ENCODE peak calls at places on chromosomes 7 and 10, in five cellular contexts. N, S, Q, J and T are unnamed samples.

GRCh38 chr7:4245866-4246470 is 436.1 kb upstream of the FOXK1 start:
- DNase-seq in J (no peak), N (no peak), S (no peak), Q (no peak), T (no peak)

GRCh38 chr10:129968020-129968861 is 4.2 kb upstream of the EBF3 start:
- DNase-seq in J (no peak), Q (no peak), S (no peak), N (no peak), T (no peak)

GRCh38 chr10:958106-958505 is 26.6 kb upstream of the LARP4B start:
- DNase-seq in N (no peak), S (no peak), J (no peak), Q (no peak), T (no peak)

GRCh38 chr7:28270536-28270935 is 89.9 kb upstream of the JAZF1 start:
- DNase-seq in S (no peak), Q (no peak), N (no peak), J (no peak), T (no peak)

GRCh38 chr7:142772051-142772450 is 1.3 kb downstream of the PRSS2 start:
- DNase-seq in J (no peak), S (no peak), Q (no peak), N (no peak), T (no peak)

GRCh38 chr7:85094046-85094720 is 92.7 kb downstream of the SEMA3D start:
- DNase-seq in J (no peak), S (peak; percentile 26), Q (no peak), N (no peak), T (no peak)

GRCh38 chr7:44145419-44145968 is 4.4 kb upstream of the MYL7 start:
- DNase-seq in S (no peak), J (peak; percentile 15), Q (no peak), N (no peak), T (no peak)

GRCh38 chr7:158011941-158012340 is 575.7 kb downstream of the PTPRN2 start:
- DNase-seq in Q (no peak), J (no peak), S (no peak), N (no peak), T (no peak)

GRCh38 chr10:119087271-119087897 is 6.8 kb upstream of the EIF3A start:
- DNase-seq in Q (no peak), S (no peak), N (no peak), J (no peak), T (no peak)

GRCh38 chr10:104028146-104028545 is 57.5 kb downstream of the COL17A1 start:
- DNase-seq in J (no peak), S (no peak), N (peak; percentile 29), Q (no peak), T (no peak)

GRCh38 chr10:97407952-97408248 is 6.8 kb upstream of the RRP12 start:
- DNase-seq in N (no peak), J (no peak), S (no peak), Q (no peak), T (no peak)

GRCh38 chr7:120588411-120588810 is 269.5 kb downstream of the TSPAN12 start:
- DNase-seq in J (no peak), S (no peak), N (no peak), Q (no peak), T (no peak)

GRCh38 chr7:32905175-32905662 is 13.7 kb upstream of the KBTBD2 start:
- DNase-seq in S (peak; percentile 47), J (peak; percentile 59), Q (no peak), N (peak; percentile 42), T (peak; percentile 59)

DNA sequence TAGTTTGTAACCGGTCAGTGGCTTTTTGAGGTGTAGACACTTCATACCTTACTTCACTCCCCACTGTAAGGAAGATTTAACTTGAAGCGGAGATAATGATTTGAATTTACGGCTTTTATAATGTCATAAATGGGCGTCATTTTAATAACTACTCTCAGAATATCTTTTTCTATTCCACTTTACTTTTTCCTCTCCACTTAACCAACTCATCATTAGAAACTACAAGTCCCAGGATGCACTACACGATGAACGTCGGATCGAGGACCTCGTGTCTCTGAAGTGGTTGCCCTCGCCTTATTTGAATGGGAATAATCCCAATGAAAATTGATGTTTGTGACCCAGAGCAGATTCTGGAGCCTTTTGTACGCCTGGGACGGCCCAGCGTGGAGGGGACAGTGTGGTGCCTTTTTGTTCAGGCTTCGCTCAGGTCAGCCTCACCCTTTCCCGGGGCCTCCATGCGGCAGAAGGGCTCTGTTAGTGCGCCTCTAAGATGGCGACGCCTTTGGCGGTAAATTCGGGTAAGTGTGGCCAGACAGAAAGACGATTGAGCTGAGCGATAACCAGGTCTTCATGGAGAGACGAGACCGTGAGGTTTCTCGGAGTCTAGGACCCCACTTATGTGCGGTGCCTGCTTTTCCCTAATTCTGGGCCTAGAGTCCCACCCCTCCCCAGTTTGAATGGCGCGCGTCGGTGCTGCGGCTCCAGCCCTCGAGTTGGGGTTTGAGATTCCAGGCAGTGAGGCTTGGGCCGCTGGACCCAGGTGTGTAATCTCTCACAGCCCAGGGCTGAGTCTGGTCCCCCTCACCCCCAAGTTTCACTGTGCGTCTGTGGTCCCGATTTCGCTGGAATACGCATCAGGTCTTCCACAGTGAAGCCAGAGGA is at the start of gene NUP205:
- DNase-seq in S (peak; percentile 68), Q (peak; percentile 29), N (peak; percentile 84), J (peak; percentile 30), T (peak; percentile 63)
- TF ChIP-seq POLR2A in S (no peak), Q (no peak), N (peak; percentile 66), J (peak; percentile 10), T (peak; percentile 79)

GRCh38 chr10:12608761-12609160 is 259.4 kb downstream of the CAMK1D start:
- DNase-seq in J (no peak), Q (no peak), S (no peak), N (no peak), T (no peak)

GRCh38 chr10:12602557-12602956 is 253.2 kb downstream of the CAMK1D start:
- DNase-seq in J (no peak), Q (no peak), N (no peak), S (no peak), T (no peak)

GRCh38 chr10:12603766-12604470 is 254.6 kb downstream of the CAMK1D start:
- DNase-seq in S (no peak), J (no peak), N (no peak), Q (no peak), T (no peak)

GRCh38 chr10:12606461-12606860 is 257.1 kb downstream of the CAMK1D start:
- DNase-seq in Q (no peak), N (no peak), S (no peak), J (no peak), T (no peak)

GRCh38 chr10:12605580-12606405 is 256.4 kb downstream of the CAMK1D start:
- DNase-seq in S (peak; percentile 54), J (peak; percentile 92), Q (peak; percentile 42), N (no peak), T (peak; percentile 66)
- TF ChIP-seq POLR2A in S (no peak), J (no peak), Q (no peak), N (no peak), T (no peak)

DNA sequence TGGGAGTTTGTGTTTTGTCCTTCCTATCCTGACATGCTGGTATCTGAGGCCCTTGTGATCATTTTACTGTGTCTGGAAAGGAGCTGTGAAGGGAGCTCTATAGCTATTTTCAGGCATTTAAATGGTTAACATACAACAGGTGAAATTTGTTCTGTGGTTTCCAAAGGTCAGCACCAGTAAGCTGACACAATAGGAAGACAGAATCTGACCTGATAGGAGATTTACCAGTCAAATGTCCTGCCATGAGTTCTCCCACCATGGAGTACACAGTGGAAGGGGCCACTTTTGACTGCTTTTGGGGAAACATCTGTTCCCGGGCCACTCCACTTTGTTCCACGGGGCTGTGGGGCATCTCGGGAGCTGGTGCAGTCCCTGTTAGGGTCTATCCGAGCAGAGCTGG is 17.6 kb downstream of the FKBP6 start:
- DNase-seq in Q (no peak), S (no peak), J (no peak), N (no peak), T (no peak)
- TF ChIP-seq POLR2A in Q (no peak), S (no peak), J (no peak), N (no peak), T (no peak)

GRCh38 chr10:102132563-102133372 is at the start of gene PPRC1:
- DNase-seq in Q (peak; percentile 98), N (peak; percentile 100), J (peak; percentile 99), S (peak; percentile 98), T (peak; percentile 93)
- TF ChIP-seq POLR2A in Q (peak; percentile 93), N (peak; percentile 74), J (peak; percentile 59), S (no peak), T (peak; percentile 81)

GRCh38 chr7:3138206-3138605 is 94.5 kb upstream of the CARD11 start:
- DNase-seq in N (no peak), Q (no peak), S (no peak), J (no peak), T (no peak)
- TF ChIP-seq POLR2A in N (no peak), Q (no peak), S (no peak), J (no peak), T (no peak)

GRCh38 chr10:72332423-72333110 is 22.2 kb downstream of the DNAJB12 start:
- DNase-seq in Q (no peak), N (no peak), J (no peak), S (no peak), T (no peak)

GRCh38 chr10:72330059-72330426 is 24.7 kb downstream of the DNAJB12 start:
- DNase-seq in Q (no peak), J (no peak), N (no peak), S (no peak), T (no peak)

GRCh38 chr10:72333111-72334012 is 21.4 kb downstream of the DNAJB12 start:
- DNase-seq in S (no peak), J (no peak), N (no peak), Q (no peak), T (no peak)

GRCh38 chr10:72329290-72330058 is 25.2 kb downstream of the DNAJB12 start:
- DNase-seq in J (peak; percentile 74), S (no peak), Q (no peak), N (no peak), T (no peak)

GRCh38 chr10:72331575-72332422 is 22.9 kb downstream of the DNAJB12 start:
- DNase-seq in J (peak; percentile 99), Q (peak; percentile 67), N (peak; percentile 80), S (peak; percentile 87), T (peak; percentile 68)
- TF ChIP-seq POLR2A in J (peak; percentile 36), Q (peak; percentile 39), N (peak; percentile 36), S (no peak), T (no peak)

GRCh38 chr7:23539494-23539907 is 7.7 kb upstream of the TRA2A start:
- DNase-seq in N (no peak), J (no peak), Q (no peak), S (no peak), T (no peak)
- TF ChIP-seq POLR2A in N (no peak), J (no peak), Q (no peak), S (no peak), T (no peak)

GRCh38 chr7:132110692-132111091 is 465.6 kb downstream of the PLXNA4 start:
- DNase-seq in S (no peak), N (no peak), J (no peak), Q (no peak), T (no peak)
- TF ChIP-seq POLR2A in S (no peak), N (no peak), J (no peak), Q (no peak), T (no peak)

GRCh38 chr7:30485667-30486066 is 7.1 kb upstream of the NOD1 start:
- DNase-seq in J (no peak), N (no peak), S (no peak), Q (no peak), T (no peak)
- TF ChIP-seq POLR2A in J (no peak), N (no peak), S (no peak), Q (no peak), T (no peak)

DNA sequence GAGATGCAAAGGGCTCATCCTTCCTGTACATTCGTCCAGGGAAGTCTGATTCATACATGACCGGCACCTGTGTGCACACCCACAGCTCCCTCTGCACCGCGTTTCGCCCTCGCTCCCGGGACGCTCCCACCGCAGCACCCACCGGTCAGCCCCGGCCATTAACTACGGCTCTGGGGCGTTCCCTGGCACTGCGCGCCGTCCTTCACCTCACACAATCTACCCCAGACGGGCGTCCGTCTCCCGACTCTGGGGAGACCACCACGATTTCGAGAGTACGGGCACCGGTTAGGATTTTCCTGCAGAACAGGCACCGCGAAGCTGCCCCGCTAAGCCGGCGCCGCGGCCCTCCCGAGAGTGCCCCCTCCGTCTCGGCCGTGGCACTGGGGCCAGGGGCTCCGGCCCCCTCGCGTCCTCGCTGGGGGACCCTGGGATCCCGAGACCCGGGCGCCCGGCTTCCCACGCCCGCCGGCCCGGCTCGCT is 430 bp downstream of the ATE1 start:
- DNase-seq in J (peak; percentile 67), Q (peak; percentile 29), N (peak; percentile 31), S (peak; percentile 65), T (peak; percentile 43)
- TF ChIP-seq POLR2A in J (no peak), Q (no peak), N (no peak), S (no peak), T (no peak)